ENCODE peak calls at places on chromosomes 1 and 21, in four cellular contexts. One of them, this sample, is unnamed.

GRCh38 chr21:24112020-24112419 is 1495.3 kb downstream of the MRPL39 start:
- DNase-seq in heart left ventricle: no peak
- DNase-seq in lung microvascular endothelial cell: no peak
- DNase-seq in stimulated activated CD4-positive, alpha-beta T cell treated with anti-CD3 and anti-CD28 coated beads, Interleukin-1b, Interleukin-23, amount 100 ng/mL, for 48 hours: no peak
- DNase-seq in this sample: no peak

GRCh38 chr1:89779541-89779940 is 41.3 kb upstream of the LRRC8D start:
- DNase-seq in lung microvascular endothelial cell: no peak
- DNase-seq in heart left ventricle: no peak
- DNase-seq in stimulated activated CD4-positive, alpha-beta T cell treated with anti-CD3 and anti-CD28 coated beads, Interleukin-1b, Interleukin-23, amount 100 ng/mL, for 48 hours: no peak
- DNase-seq in this sample: no peak

GRCh38 chr1:186188004-186188539 is 187.0 kb downstream of the TPR start:
- DNase-seq in heart left ventricle: no peak
- DNase-seq in stimulated activated CD4-positive, alpha-beta T cell treated with anti-CD3 and anti-CD28 coated beads, Interleukin-1b, Interleukin-23, amount 100 ng/mL, for 48 hours: peak
- DNase-seq in lung microvascular endothelial cell: no peak
- DNase-seq in this sample: no peak

GRCh38 chr1:110672001-110672752 is 2.6 kb downstream of the KCNA3 start:
- DNase-seq in lung microvascular endothelial cell: no peak
- DNase-seq in heart left ventricle: no peak
- DNase-seq in stimulated activated CD4-positive, alpha-beta T cell treated with anti-CD3 and anti-CD28 coated beads, Interleukin-1b, Interleukin-23, amount 100 ng/mL, for 48 hours: peak
- DNase-seq in this sample: peak

GRCh38 chr1:19799877-19800804 is at the start of gene TMCO4:
- DNase-seq in lung microvascular endothelial cell: peak
- DNase-seq in stimulated activated CD4-positive, alpha-beta T cell treated with anti-CD3 and anti-CD28 coated beads, Interleukin-1b, Interleukin-23, amount 100 ng/mL, for 48 hours: peak
- DNase-seq in heart left ventricle: peak
- DNase-seq in this sample: peak

GRCh38 chr1:184189361-184189760 is 137.8 kb downstream of the TSEN15 start:
- DNase-seq in heart left ventricle: no peak
- DNase-seq in lung microvascular endothelial cell: peak
- DNase-seq in stimulated activated CD4-positive, alpha-beta T cell treated with anti-CD3 and anti-CD28 coated beads, Interleukin-1b, Interleukin-23, amount 100 ng/mL, for 48 hours: no peak
- DNase-seq in this sample: no peak

GRCh38 chr1:233627376-233627775 is 13.5 kb downstream of the KCNK1 start:
- DNase-seq in stimulated activated CD4-positive, alpha-beta T cell treated with anti-CD3 and anti-CD28 coated beads, Interleukin-1b, Interleukin-23, amount 100 ng/mL, for 48 hours: peak
- DNase-seq in lung microvascular endothelial cell: no peak
- DNase-seq in heart left ventricle: no peak
- DNase-seq in this sample: peak

GRCh38 chr1:5768014-5768413 is 224.2 kb downstream of the NPHP4 start:
- DNase-seq in stimulated activated CD4-positive, alpha-beta T cell treated with anti-CD3 and anti-CD28 coated beads, Interleukin-1b, Interleukin-23, amount 100 ng/mL, for 48 hours: no peak
- DNase-seq in heart left ventricle: no peak
- DNase-seq in lung microvascular endothelial cell: no peak
- DNase-seq in this sample: no peak

GRCh38 chr1:50822035-50822776 is 137.9 kb downstream of the FAF1 start:
- DNase-seq in lung microvascular endothelial cell: no peak
- DNase-seq in stimulated activated CD4-positive, alpha-beta T cell treated with anti-CD3 and anti-CD28 coated beads, Interleukin-1b, Interleukin-23, amount 100 ng/mL, for 48 hours: no peak
- DNase-seq in heart left ventricle: no peak
- DNase-seq in this sample: no peak

GRCh38 chr1:35531368-35531767 is 25.8 kb downstream of the KIAA0319L start:
- DNase-seq in heart left ventricle: no peak
- DNase-seq in stimulated activated CD4-positive, alpha-beta T cell treated with anti-CD3 and anti-CD28 coated beads, Interleukin-1b, Interleukin-23, amount 100 ng/mL, for 48 hours: no peak
- DNase-seq in lung microvascular endothelial cell: no peak
- DNase-seq in this sample: no peak

GRCh38 chr1:97070366-97070765 is 348.8 kb downstream of the PTBP2 start:
- DNase-seq in stimulated activated CD4-positive, alpha-beta T cell treated with anti-CD3 and anti-CD28 coated beads, Interleukin-1b, Interleukin-23, amount 100 ng/mL, for 48 hours: no peak
- DNase-seq in heart left ventricle: no peak
- DNase-seq in lung microvascular endothelial cell: no peak
- DNase-seq in this sample: no peak

GRCh38 chr1:64516301-64516700 is 46.4 kb downstream of the CACHD1 start:
- DNase-seq in lung microvascular endothelial cell: no peak
- DNase-seq in heart left ventricle: no peak
- DNase-seq in stimulated activated CD4-positive, alpha-beta T cell treated with anti-CD3 and anti-CD28 coated beads, Interleukin-1b, Interleukin-23, amount 100 ng/mL, for 48 hours: no peak
- DNase-seq in this sample: no peak

GRCh38 chr1:35454616-35455015 is 102.6 kb downstream of the KIAA0319L start:
- DNase-seq in lung microvascular endothelial cell: peak
- DNase-seq in heart left ventricle: no peak
- DNase-seq in stimulated activated CD4-positive, alpha-beta T cell treated with anti-CD3 and anti-CD28 coated beads, Interleukin-1b, Interleukin-23, amount 100 ng/mL, for 48 hours: no peak
- DNase-seq in this sample: no peak

GRCh38 chr1:160628799-160629263 is 18.0 kb downstream of the SLAMF1 start:
- DNase-seq in lung microvascular endothelial cell: no peak
- DNase-seq in heart left ventricle: no peak
- DNase-seq in stimulated activated CD4-positive, alpha-beta T cell treated with anti-CD3 and anti-CD28 coated beads, Interleukin-1b, Interleukin-23, amount 100 ng/mL, for 48 hours: no peak
- DNase-seq in this sample: no peak

GRCh38 chr1:100710881-100711660 is 8.5 kb upstream of the VCAM1 start:
- DNase-seq in heart left ventricle: no peak
- DNase-seq in stimulated activated CD4-positive, alpha-beta T cell treated with anti-CD3 and anti-CD28 coated beads, Interleukin-1b, Interleukin-23, amount 100 ng/mL, for 48 hours: no peak
- DNase-seq in lung microvascular endothelial cell: no peak
- DNase-seq in this sample: no peak

GRCh38 chr1:6794164-6794563 is 8.9 kb downstream of the CAMTA1 start:
- DNase-seq in lung microvascular endothelial cell: peak
- DNase-seq in stimulated activated CD4-positive, alpha-beta T cell treated with anti-CD3 and anti-CD28 coated beads, Interleukin-1b, Interleukin-23, amount 100 ng/mL, for 48 hours: no peak
- DNase-seq in heart left ventricle: no peak
- DNase-seq in this sample: no peak

GRCh38 chr1:176119549-176119948 is 87.5 kb downstream of the COP1 start:
- DNase-seq in stimulated activated CD4-positive, alpha-beta T cell treated with anti-CD3 and anti-CD28 coated beads, Interleukin-1b, Interleukin-23, amount 100 ng/mL, for 48 hours: no peak
- DNase-seq in lung microvascular endothelial cell: peak
- DNase-seq in heart left ventricle: no peak
- DNase-seq in this sample: no peak

GRCh38 chr1:180117764-180118116 is 36.9 kb upstream of the QSOX1 start:
- DNase-seq in stimulated activated CD4-positive, alpha-beta T cell treated with anti-CD3 and anti-CD28 coated beads, Interleukin-1b, Interleukin-23, amount 100 ng/mL, for 48 hours: no peak
- DNase-seq in lung microvascular endothelial cell: no peak
- DNase-seq in heart left ventricle: peak
- DNase-seq in this sample: no peak

GRCh38 chr1:156797212-156797871 is 19.3 kb downstream of the SH2D2A start:
- DNase-seq in heart left ventricle: no peak
- DNase-seq in stimulated activated CD4-positive, alpha-beta T cell treated with anti-CD3 and anti-CD28 coated beads, Interleukin-1b, Interleukin-23, amount 100 ng/mL, for 48 hours: peak
- DNase-seq in lung microvascular endothelial cell: peak
- DNase-seq in this sample: peak

GRCh38 chr21:45270306-45270821 is 17.3 kb downstream of the POFUT2 start:
- DNase-seq in lung microvascular endothelial cell: no peak
- DNase-seq in stimulated activated CD4-positive, alpha-beta T cell treated with anti-CD3 and anti-CD28 coated beads, Interleukin-1b, Interleukin-23, amount 100 ng/mL, for 48 hours: no peak
- DNase-seq in heart left ventricle: no peak
- DNase-seq in this sample: no peak

GRCh38 chr1:7586031-7586941 is 184.8 kb upstream of the VAMP3 start:
- DNase-seq in heart left ventricle: no peak
- DNase-seq in stimulated activated CD4-positive, alpha-beta T cell treated with anti-CD3 and anti-CD28 coated beads, Interleukin-1b, Interleukin-23, amount 100 ng/mL, for 48 hours: no peak
- DNase-seq in lung microvascular endothelial cell: no peak
- DNase-seq in this sample: no peak

GRCh38 chr1:108947871-108948525 is 15.3 kb downstream of the CLCC1 start:
- DNase-seq in lung microvascular endothelial cell: peak
- DNase-seq in heart left ventricle: no peak
- DNase-seq in stimulated activated CD4-positive, alpha-beta T cell treated with anti-CD3 and anti-CD28 coated beads, Interleukin-1b, Interleukin-23, amount 100 ng/mL, for 48 hours: no peak
- DNase-seq in this sample: no peak

GRCh38 chr1:248851390-248851789 is 7.5 kb downstream of the ZNF692 start:
- DNase-seq in stimulated activated CD4-positive, alpha-beta T cell treated with anti-CD3 and anti-CD28 coated beads, Interleukin-1b, Interleukin-23, amount 100 ng/mL, for 48 hours: no peak
- DNase-seq in lung microvascular endothelial cell: no peak
- DNase-seq in heart left ventricle: no peak
- DNase-seq in this sample: no peak

GRCh38 chr1:156821801-156822200 is 5.2 kb upstream of the SH2D2A start:
- DNase-seq in heart left ventricle: no peak
- DNase-seq in stimulated activated CD4-positive, alpha-beta T cell treated with anti-CD3 and anti-CD28 coated beads, Interleukin-1b, Interleukin-23, amount 100 ng/mL, for 48 hours: peak
- DNase-seq in lung microvascular endothelial cell: no peak
- DNase-seq in this sample: peak

GRCh38 chr1:11707621-11708276 is 16.2 kb downstream of the DRAXIN start:
- DNase-seq in stimulated activated CD4-positive, alpha-beta T cell treated with anti-CD3 and anti-CD28 coated beads, Interleukin-1b, Interleukin-23, amount 100 ng/mL, for 48 hours: no peak
- DNase-seq in heart left ventricle: peak
- DNase-seq in lung microvascular endothelial cell: peak
- DNase-seq in this sample: no peak

GRCh38 chr1:89339039-89339438 is 24.8 kb upstream of the GBP6 start:
- DNase-seq in heart left ventricle: no peak
- DNase-seq in lung microvascular endothelial cell: no peak
- DNase-seq in stimulated activated CD4-positive, alpha-beta T cell treated with anti-CD3 and anti-CD28 coated beads, Interleukin-1b, Interleukin-23, amount 100 ng/mL, for 48 hours: no peak
- DNase-seq in this sample: no peak

GRCh38 chr1:243443557-243443956 is 187.7 kb downstream of the SDCCAG8 start:
- DNase-seq in heart left ventricle: no peak
- DNase-seq in stimulated activated CD4-positive, alpha-beta T cell treated with anti-CD3 and anti-CD28 coated beads, Interleukin-1b, Interleukin-23, amount 100 ng/mL, for 48 hours: no peak
- DNase-seq in lung microvascular endothelial cell: peak
- DNase-seq in this sample: no peak

GRCh38 chr1:115306146-115306545 is 31.9 kb downstream of the NGF start:
- DNase-seq in lung microvascular endothelial cell: no peak
- DNase-seq in heart left ventricle: no peak
- DNase-seq in stimulated activated CD4-positive, alpha-beta T cell treated with anti-CD3 and anti-CD28 coated beads, Interleukin-1b, Interleukin-23, amount 100 ng/mL, for 48 hours: no peak
- DNase-seq in this sample: no peak

GRCh38 chr1:156291226-156292061 is 4.0 kb downstream of the GLMP start:
- DNase-seq in heart left ventricle: peak
- DNase-seq in stimulated activated CD4-positive, alpha-beta T cell treated with anti-CD3 and anti-CD28 coated beads, Interleukin-1b, Interleukin-23, amount 100 ng/mL, for 48 hours: peak
- DNase-seq in lung microvascular endothelial cell: peak
- DNase-seq in this sample: peak

GRCh38 chr1:223413216-223413615 is 20.0 kb downstream of the CCDC185 start:
- DNase-seq in heart left ventricle: no peak
- DNase-seq in stimulated activated CD4-positive, alpha-beta T cell treated with anti-CD3 and anti-CD28 coated beads, Interleukin-1b, Interleukin-23, amount 100 ng/mL, for 48 hours: no peak
- DNase-seq in lung microvascular endothelial cell: no peak
- DNase-seq in this sample: no peak

GRCh38 chr1:214514032-214514818 is 37.2 kb downstream of the PTPN14 start:
- DNase-seq in lung microvascular endothelial cell: no peak
- DNase-seq in stimulated activated CD4-positive, alpha-beta T cell treated with anti-CD3 and anti-CD28 coated beads, Interleukin-1b, Interleukin-23, amount 100 ng/mL, for 48 hours: no peak
- DNase-seq in heart left ventricle: no peak
- DNase-seq in this sample: no peak